ENCODE peak calls at places on chromosomes 12 and 14, in four cellular contexts. A is left lung, Q is mammary epithelial cell, P is coronary artery. C is an unnamed sample.

GRCh38 chr12:1282670-1283361 is 291.8 kb downstream of the ERC1 start:
- DNase-seq in Q (no peak), P (no peak), A (peak), C (no peak)

GRCh38 chr12:91889970-91890369 is 255.7 kb downstream of the BTG1 start:
- DNase-seq in Q (no peak), P (no peak), A (no peak), C (no peak)

GRCh38 chr12:69739287-69740191 is 879 bp downstream of the RAB3IP start:
- DNase-seq in P (peak), A (peak), Q (peak), C (peak)

GRCh38 chr14:81834308-81834707 is 300.7 kb upstream of the SEL1L start:
- DNase-seq in A (no peak), Q (no peak), P (no peak), C (no peak)

GRCh38 chr14:91335191-91336092 is 82.2 kb downstream of the CCDC88C start:
- DNase-seq in Q (no peak), P (no peak), A (no peak), C (no peak)

GRCh38 chr14:62076825-62077660 is 314.8 kb downstream of the SNAPC1 start:
- DNase-seq in A (no peak), Q (no peak), P (no peak), C (no peak)

GRCh38 chr14:93105362-93105761 is 10.4 kb downstream of the ITPK1 start:
- DNase-seq in A (peak), P (no peak), Q (peak), C (no peak)

GRCh38 chr12:126727218-126727601 is 1539.8 kb upstream of the TMEM132C start:
- DNase-seq in Q (no peak), A (no peak), P (no peak), C (no peak)

GRCh38 chr14:76051717-76052459 is 66.3 kb downstream of the IFT43 start:
- DNase-seq in Q (no peak), A (no peak), P (no peak), C (no peak)

GRCh38 chr14:51786227-51786626 is 74.2 kb upstream of the GNG2 start:
- DNase-seq in Q (no peak), A (no peak), P (no peak), C (no peak)

GRCh38 chr14:95265106-95266094 is 54.3 kb downstream of the CLMN start:
- DNase-seq in P (peak), A (no peak), Q (peak), C (peak)

GRCh38 chr12:52139579-52140062 is 52.2 kb downstream of the KRT80 start:
- DNase-seq in A (no peak), P (no peak), Q (peak), C (peak)

GRCh38 chr12:123397400-123397799 is 13.5 kb downstream of the KMT5A start:
- DNase-seq in A (no peak), P (no peak), Q (no peak), C (no peak)

GRCh38 chr14:99682809-99683618 is 1.1 kb upstream of the CYP46A1 start:
- DNase-seq in P (peak), Q (peak), A (peak), C (peak)

GRCh38 chr14:30921788-30922187 is 47.4 kb downstream of the COCH start:
- DNase-seq in Q (no peak), A (no peak), P (no peak), C (no peak)

GRCh38 chr12:9634177-9634803 is 26.6 kb upstream of the KLRB1 start:
- DNase-seq in Q (peak), A (peak), P (no peak), C (no peak)

GRCh38 chr12:67666605-67667004 is 18.1 kb downstream of the DYRK2 start:
- DNase-seq in A (no peak), Q (no peak), P (no peak), C (no peak)

GRCh38 chr12:98635657-98636323 is 8.8 kb downstream of the IKBIP start:
- DNase-seq in A (no peak), Q (peak), P (no peak), C (peak)

GRCh38 chr12:65775720-65776119 is 48.6 kb upstream of the HMGA2 start:
- DNase-seq in Q (no peak), A (no peak), P (no peak), C (no peak)

GRCh38 chr12:67506739-67507138 is 141.8 kb upstream of the DYRK2 start:
- DNase-seq in P (no peak), A (no peak), Q (no peak), C (no peak)

GRCh38 chr14:100662850-100663527 is 63.7 kb upstream of the DLK1 start:
- DNase-seq in A (peak), P (no peak), Q (peak), C (peak)

GRCh38 chr12:95805864-95806669 is 15.5 kb upstream of the NTN4 start:
- DNase-seq in A (no peak), Q (peak), P (no peak), C (peak)

GRCh38 chr14:102778616-102779351 is 1.5 kb downstream of the TRAF3 start:
- DNase-seq in P (no peak), Q (no peak), A (no peak), C (no peak)

GRCh38 chr12:4438834-4439596 is 6.6 kb downstream of the FGF6 start:
- DNase-seq in A (no peak), Q (no peak), P (peak), C (no peak)

GRCh38 chr12:82740129-82741000 is 53.7 kb downstream of the TMTC2 start:
- DNase-seq in P (no peak), Q (peak), A (no peak), C (peak)

GRCh38 chr12:95218852-95219171 is 1.2 kb downstream of the VEZT start:
- DNase-seq in P (no peak), A (no peak), Q (peak), C (no peak)

GRCh38 chr12:50568338-50569155 is 63.8 kb downstream of the DIP2B start:
- DNase-seq in A (no peak), Q (no peak), P (no peak), C (no peak)

GRCh38 chr14:102220031-102220430 is 80.3 kb downstream of the WDR20 start:
- DNase-seq in A (no peak), P (no peak), Q (no peak), C (no peak)

GRCh38 chr14:26761532-26761931 is 163.7 kb upstream of the NOVA1 start:
- DNase-seq in Q (no peak), A (no peak), P (no peak), C (no peak)

GRCh38 chr12:47141459-47141858 is 61.7 kb upstream of the AMIGO2 start:
- DNase-seq in Q (peak), P (no peak), A (no peak), C (no peak)

GRCh38 chr14:53411110-53411509 is 258.0 kb upstream of the DDHD1 start:
- DNase-seq in P (no peak), Q (no peak), A (no peak), C (no peak)

GRCh38 chr12:114841557-114842251 is 157.7 kb upstream of the TBX3 start:
- DNase-seq in P (no peak), Q (peak), A (no peak), C (peak)
- H3K27ac ChIP-seq in P (no peak), Q (peak), A (no peak), C (no peak)

GRCh38 chr12:118377005-118377890 is 893 bp downstream of the SUDS3 start:
- DNase-seq in P (no peak), A (no peak), Q (peak), C (no peak)
- H3K27ac ChIP-seq in P (peak), A (peak), Q (peak), C (peak)

DNA sequence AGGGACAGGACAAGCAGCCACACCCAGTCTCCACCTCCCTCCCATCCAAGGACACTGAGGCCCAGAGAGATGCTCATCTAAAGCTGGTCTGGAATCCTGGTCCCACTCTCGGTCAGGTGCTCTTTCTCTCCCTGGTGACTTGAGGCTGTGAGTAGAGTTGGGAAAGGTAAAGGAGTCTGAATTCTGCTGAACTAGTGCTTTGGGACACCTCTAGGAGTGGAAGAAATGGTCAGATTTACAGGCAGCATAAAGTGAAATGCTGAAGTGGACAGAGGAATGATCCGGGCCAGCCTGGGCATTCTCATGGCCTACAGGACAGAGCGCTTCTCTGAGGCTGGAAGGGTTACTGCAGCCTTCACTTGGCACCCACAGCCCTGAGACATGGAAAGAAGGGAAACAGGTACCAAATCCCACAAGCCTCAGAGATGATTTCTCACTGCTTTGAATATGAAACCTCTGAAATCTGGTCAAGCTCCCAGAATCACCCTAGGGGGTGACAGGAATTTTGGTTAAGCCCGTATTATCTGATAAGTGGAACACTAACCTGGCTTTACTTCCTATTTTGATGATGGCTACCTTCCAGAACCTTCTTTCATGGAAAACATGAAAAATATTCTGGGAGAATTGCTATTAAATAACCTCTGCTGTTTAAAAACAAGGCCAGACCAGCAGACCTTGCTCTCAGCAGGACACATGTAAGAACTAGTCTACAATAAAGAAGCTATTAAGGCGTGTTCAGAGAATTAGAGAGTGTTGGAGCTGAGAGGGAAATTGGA is 281.7 kb downstream of the ZFP36L1 start:
- DNase-seq in Q (no peak), A (no peak), P (no peak), C (no peak)
- H3K27ac ChIP-seq in Q (no peak), A (peak), P (peak), C (peak)

DNA sequence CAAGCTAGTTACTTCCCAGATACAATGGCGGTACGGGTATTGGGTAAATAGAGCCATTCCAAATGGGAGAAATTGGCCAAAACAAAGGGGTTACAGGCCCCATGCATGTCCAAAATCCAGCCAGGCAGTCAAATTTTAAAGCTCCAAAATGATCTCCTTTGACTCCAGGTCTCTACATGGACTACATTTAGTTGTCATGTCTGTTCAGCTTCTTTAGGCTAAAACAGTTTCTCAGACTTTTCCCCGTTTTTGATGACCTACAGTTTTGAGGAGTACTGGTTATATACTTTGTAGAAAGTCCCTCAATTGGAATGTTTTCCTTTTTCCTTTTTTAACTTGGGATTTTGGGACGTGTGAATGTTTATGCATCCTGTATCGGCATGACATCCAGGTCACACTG is 4.7 kb downstream of the NT5DC3 start:
- DNase-seq in Q (no peak), A (no peak), P (no peak), C (no peak)
- H3K27ac ChIP-seq in Q (no peak), A (no peak), P (peak), C (no peak)

GRCh38 chr12:132179431-132180362 is 35.4 kb downstream of the NOC4L start:
- DNase-seq in A (no peak), P (no peak), Q (no peak), C (no peak)

GRCh38 chr12:132180648-132181546 is 36.6 kb downstream of the NOC4L start:
- DNase-seq in P (no peak), Q (no peak), A (no peak), C (no peak)

GRCh38 chr12:132176920-132177551 is 32.8 kb downstream of the NOC4L start:
- DNase-seq in P (no peak), A (no peak), Q (no peak), C (no peak)

GRCh38 chr12:132178314-132178713 is 34.1 kb downstream of the NOC4L start:
- DNase-seq in A (no peak), Q (no peak), P (no peak), C (no peak)

GRCh38 chr12:132178801-132179401 is 34.6 kb downstream of the NOC4L start:
- DNase-seq in Q (no peak), A (no peak), P (no peak), C (no peak)
- H3K27ac ChIP-seq in Q (no peak), A (no peak), P (no peak), C (no peak)

GRCh38 chr12:53868516-53868986 is 70.1 kb upstream of the HOXC13 start:
- DNase-seq in Q (no peak), P (no peak), A (no peak), C (no peak)

GRCh38 chr12:53866727-53867126 is 71.9 kb upstream of the HOXC13 start:
- DNase-seq in A (no peak), Q (no peak), P (no peak), C (no peak)

GRCh38 chr12:53869500-53869899 is 69.1 kb upstream of the HOXC13 start:
- DNase-seq in Q (peak), P (no peak), A (no peak), C (peak)

GRCh38 chr12:53870122-53870521 is 68.5 kb upstream of the HOXC13 start:
- DNase-seq in A (no peak), Q (no peak), P (no peak), C (no peak)

DNA sequence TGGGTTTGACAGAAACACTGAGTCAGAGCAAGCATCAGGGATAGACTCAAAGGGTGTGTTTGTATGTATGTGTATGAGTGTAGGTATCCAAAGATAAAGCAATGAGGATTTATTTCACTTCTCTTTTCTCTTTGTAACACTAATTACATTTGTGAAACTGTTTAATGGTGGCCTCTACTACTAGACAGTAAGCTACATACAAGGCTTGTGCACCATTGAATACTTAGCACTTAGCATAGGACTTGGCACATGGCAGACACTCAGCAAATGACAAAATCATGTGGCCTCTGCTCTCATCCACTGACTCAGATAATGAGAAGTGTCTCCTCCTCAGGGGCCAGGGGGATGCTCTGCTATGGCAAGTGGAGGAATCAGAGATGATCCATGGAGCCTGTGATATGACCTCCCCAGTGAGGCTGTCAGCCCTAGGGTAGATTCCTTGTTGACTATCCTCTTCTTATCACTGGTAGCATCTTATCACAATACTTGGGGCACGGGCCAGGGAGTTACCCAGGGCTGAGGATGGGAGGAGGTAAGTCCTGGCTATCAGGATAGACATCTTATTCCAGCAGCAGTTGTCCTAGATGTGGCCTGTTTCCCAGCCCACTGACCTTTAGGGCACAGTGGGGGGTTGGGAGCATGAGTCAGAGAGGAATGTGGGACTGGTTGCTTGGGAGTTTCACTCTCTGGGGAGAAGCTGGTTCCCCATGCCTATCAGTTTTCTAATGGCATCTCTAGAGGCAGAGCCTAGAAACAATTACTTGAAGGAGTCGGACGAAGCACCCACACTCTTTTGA is 71.2 kb upstream of the HOXC13 start:
- DNase-seq in A (no peak), Q (peak), P (no peak), C (peak)
- H3K27ac ChIP-seq in A (no peak), Q (peak), P (no peak), C (no peak)

GRCh38 chr12:110279976-110280783 is 867 bp upstream of the ATP2A2 start:
- DNase-seq in A (peak), Q (peak), P (peak), C (peak)

GRCh38 chr12:110277705-110278104 is 3.3 kb upstream of the ATP2A2 start:
- DNase-seq in P (no peak), A (no peak), Q (no peak), C (no peak)

GRCh38 chr12:110278137-110278536 is 2.9 kb upstream of the ATP2A2 start:
- DNase-seq in Q (no peak), P (no peak), A (no peak), C (no peak)

GRCh38 chr12:110280784-110281548 is at the start of gene ATP2A2:
- DNase-seq in Q (peak), P (peak), A (peak), C (peak)

GRCh38 chr12:110279561-110279960 is 1.5 kb upstream of the ATP2A2 start:
- DNase-seq in A (no peak), P (peak), Q (no peak), C (no peak)
- H3K27ac ChIP-seq in A (no peak), P (no peak), Q (no peak), C (peak)